ENCODE peak calls at places on chromosomes 11 and 22, in eight cellular contexts. J, I, Y, D, A, N, W and L are unnamed samples.

GRCh38 chr11:94002226-94002625 is 18.9 kb upstream of the HEPHL1 start:
- DNase-seq in Y (no peak), D (no peak), A (no peak), N (no peak), W (no peak), I (no peak), J (no peak), L (peak; percentile 81)

GRCh38 chr22:43624144-43624998 is 187.7 kb downstream of the EFCAB6 start:
- DNase-seq in Y (no peak), J (no peak), A (no peak), N (no peak), W (no peak), D (no peak), I (no peak), L (no peak)

GRCh38 chr11:1830119-1830499 is 4.7 kb upstream of the SYT8 start:
- DNase-seq in N (no peak), W (no peak), J (no peak), Y (no peak), D (peak; percentile 5), A (no peak), I (no peak), L (no peak)

GRCh38 chr11:70230840-70231710 is 28.0 kb downstream of the FADD start:
- DNase-seq in A (no peak), Y (no peak), W (no peak), I (no peak), N (no peak), J (no peak), D (no peak), L (no peak)

GRCh38 chr11:61954106-61955030 is 4.2 kb downstream of the BEST1 start:
- DNase-seq in A (no peak), W (no peak), I (no peak), N (no peak), J (no peak), Y (no peak), D (no peak), L (no peak)

GRCh38 chr11:5486421-5486820 is 2.1 kb upstream of the OR52D1 start:
- DNase-seq in W (no peak), A (no peak), D (no peak), I (no peak), Y (no peak), N (peak; percentile 6), J (no peak), L (no peak)

GRCh38 chr11:91790346-91790745 is 434.3 kb upstream of the FAT3 start:
- DNase-seq in A (no peak), J (no peak), W (no peak), Y (no peak), I (no peak), D (no peak), N (no peak), L (no peak)

GRCh38 chr11:46294365-46295309 is 17.2 kb downstream of the CREB3L1 start:
- DNase-seq in W (no peak), Y (peak; percentile 92), A (no peak), J (no peak), D (no peak), N (no peak), I (peak; percentile 48), L (peak; percentile 77)

GRCh38 chr11:43920598-43921419 is 21.6 kb upstream of the C11orf96 start:
- DNase-seq in W (no peak), J (no peak), D (no peak), Y (no peak), I (peak; percentile 46), N (peak; percentile 11), A (peak; percentile 72), L (peak; percentile 100)

GRCh38 chr11:120717623-120718022 is 206.1 kb downstream of the GRIK4 start:
- DNase-seq in A (no peak), W (no peak), Y (no peak), D (no peak), I (no peak), N (no peak), J (no peak), L (no peak)

GRCh38 chr11:126790550-126790981 is 210.0 kb downstream of the KIRREL3 start:
- DNase-seq in A (no peak), I (no peak), Y (peak; percentile 38), W (no peak), D (no peak), N (no peak), J (no peak), L (peak; percentile 76)

GRCh38 chr11:61817471-61818202 is 834 bp upstream of the FADS1 start:
- DNase-seq in Y (no peak), W (no peak), D (no peak), I (no peak), N (no peak), J (no peak), A (no peak), L (no peak)

GRCh38 chr11:118049771-118050170 is 27.1 kb upstream of the TMPRSS4 start:
- DNase-seq in I (peak; percentile 4), N (no peak), D (no peak), W (no peak), Y (no peak), J (no peak), A (no peak), L (no peak)